ENCODE peak calls at places on chromosome 22, in seven cellular contexts. Z is SJSA1; N is fibroblast of pulmonary artery; P is astrocyte of the cerebellum; V is A549; C is stomach; G is CD8-positive, alpha-beta memory T cell. K is an unnamed sample.
A peak's percentile ranks its signal among the peaks of the same experiment; 100 is the strongest.

GRCh38 chr22:23183107-23183698 is 2.9 kb downstream of the BCR start:
- DNase-seq in N (peak; percentile 64), Z (peak; percentile 69), C (peak; percentile 70), P (peak; percentile 36), V (no peak), G (no peak), K (no peak)

GRCh38 chr22:48520888-48521600 is 1306.6 kb downstream of the BRD1 start:
- DNase-seq in P (no peak), N (no peak), C (no peak), V (no peak), Z (no peak), G (no peak), K (no peak)

GRCh38 chr22:35328472-35328885 is 28.8 kb downstream of the TOM1 start:
- DNase-seq in V (no peak), N (no peak), C (peak; percentile 90), G (no peak), Z (no peak), P (no peak), K (no peak)

GRCh38 chr22:27151407-27151806 is 494.0 kb downstream of the MIAT start:
- DNase-seq in G (no peak), C (no peak), P (no peak), Z (no peak), V (no peak), N (no peak), K (no peak)

GRCh38 chr22:26685601-26686000 is 28.2 kb downstream of the MIAT start:
- DNase-seq in N (no peak), Z (no peak), G (no peak), C (no peak), V (no peak), P (no peak), K (no peak)

GRCh38 chr22:48890693-48891554 is 936.7 kb downstream of the BRD1 start:
- DNase-seq in N (no peak), G (no peak), V (no peak), Z (peak; percentile 16), C (peak; percentile 20), P (no peak), K (no peak)

GRCh38 chr22:48919187-48919590 is 908.5 kb downstream of the BRD1 start:
- DNase-seq in P (no peak), C (peak; percentile 16), G (no peak), V (no peak), Z (no peak), N (no peak), K (no peak)

GRCh38 chr22:48511211-48511610 is 1316.5 kb downstream of the BRD1 start:
- DNase-seq in G (no peak), C (no peak), V (no peak), N (no peak), P (no peak), Z (no peak), K (no peak)

GRCh38 chr22:40432167-40432566 is 61.8 kb downstream of the SGSM3 start:
- DNase-seq in P (no peak), N (no peak), G (no peak), V (no peak), C (no peak), Z (no peak), K (no peak)

GRCh38 chr22:22896601-22897000 is 9.0 kb downstream of the IGLL5 start:
- DNase-seq in G (no peak), C (no peak), P (no peak), N (no peak), Z (no peak), V (no peak), K (no peak)

GRCh38 chr22:31647516-31647915 is 14.5 kb downstream of the PISD start:
- DNase-seq in P (peak; percentile 41), N (peak; percentile 90), V (no peak), C (no peak), G (no peak), Z (no peak), K (no peak)

GRCh38 chr22:45638834-45639746 is 32.5 kb upstream of the ATXN10 start:
- DNase-seq in G (no peak), C (peak; percentile 59), N (peak; percentile 66), P (no peak), Z (peak; percentile 76), V (peak; percentile 90), K (peak; percentile 57)

GRCh38 chr22:48577691-48578090 is 1250.0 kb downstream of the BRD1 start:
- DNase-seq in G (no peak), P (no peak), C (no peak), Z (no peak), V (no peak), N (no peak), K (no peak)

GRCh38 chr22:22030493-22031182 is 48.1 kb upstream of the TOP3B start:
- DNase-seq in N (peak; percentile 8), G (no peak), Z (no peak), V (peak; percentile 2), C (no peak), P (no peak), K (no peak)

GRCh38 chr22:28023036-28023435 is 104.0 kb upstream of the PITPNB start:
- DNase-seq in V (no peak), P (no peak), Z (peak; percentile 35), G (no peak), C (no peak), N (no peak), K (no peak)

GRCh38 chr22:50419116-50419515 is 55.7 kb downstream of the SBF1 start:
- DNase-seq in P (no peak), C (no peak), G (no peak), Z (peak; percentile 39), N (no peak), V (no peak), K (no peak)

GRCh38 chr22:17537155-17537554 is 26.1 kb upstream of the SLC25A18 start:
- DNase-seq in G (no peak), C (no peak), P (no peak), Z (no peak), N (no peak), V (no peak), K (no peak)

GRCh38 chr22:27204280-27204679 is 546.9 kb downstream of the MIAT start:
- DNase-seq in G (no peak), Z (no peak), N (no peak), P (no peak), V (no peak), C (no peak), K (no peak)

GRCh38 chr22:46794491-46794890 is 32.0 kb downstream of the TBC1D22A start:
- DNase-seq in P (no peak), C (no peak), Z (no peak), N (no peak), G (no peak), V (no peak), K (no peak)

GRCh38 chr22:50485221-50486131 is 1.2 kb upstream of the MIOX start:
- DNase-seq in N (no peak), C (peak; percentile 86), P (no peak), Z (no peak), V (no peak), G (no peak), K (no peak)

GRCh38 chr22:46579751-46580449 is 40.3 kb upstream of the GRAMD4 start:
- DNase-seq in Z (no peak), G (no peak), C (no peak), V (no peak), P (no peak), N (no peak), K (no peak)

GRCh38 chr22:24120029-24120428 is 61.3 kb upstream of the SUSD2 start:
- DNase-seq in C (no peak), N (no peak), Z (no peak), P (no peak), G (no peak), V (no peak), K (no peak)

GRCh38 chr22:44439356-44440223 is 58.4 kb downstream of the RTL6 start:
- DNase-seq in P (no peak), V (no peak), G (no peak), Z (no peak), C (no peak), N (no peak), K (no peak)

GRCh38 chr22:47175761-47176359 is 413.4 kb downstream of the TBC1D22A start:
- DNase-seq in N (no peak), V (no peak), G (no peak), P (no peak), C (no peak), Z (peak; percentile 40), K (no peak)

GRCh38 chr22:41449321-41449720 is 2.7 kb upstream of the TOB2 start:
- DNase-seq in P (no peak), V (no peak), Z (no peak), G (no peak), C (no peak), N (no peak), K (no peak)
- H3K4me3 ChIP-seq in P (no peak overlapping the region), V (no peak overlapping the region), Z (no peak overlapping the region), G (no peak overlapping the region), C (peak overlapping the region; percentile 95), N (peak overlapping the region; percentile 49), K (no peak overlapping the region)

GRCh38 chr22:36455571-36456458 is 25.6 kb downstream of the TXN2 start:
- DNase-seq in P (no peak), C (peak; percentile 76), V (no peak), Z (no peak), G (no peak), N (no peak), K (no peak)

GRCh38 chr22:36456459-36456835 is 25.0 kb downstream of the TXN2 start:
- DNase-seq in C (no peak), G (no peak), N (no peak), P (no peak), Z (no peak), V (no peak), K (no peak)

GRCh38 chr22:36453855-36454378 is 27.5 kb downstream of the TXN2 start:
- DNase-seq in V (no peak), Z (no peak), G (no peak), P (no peak), N (no peak), C (no peak), K (no peak)

GRCh38 chr22:36453266-36453607 is 28.2 kb downstream of the TXN2 start:
- DNase-seq in G (no peak), P (no peak), V (no peak), N (no peak), Z (no peak), C (no peak), K (no peak)

GRCh38 chr22:36454916-36455570 is 26.4 kb downstream of the TXN2 start:
- DNase-seq in C (peak; percentile 97), Z (peak; percentile 89), N (peak; percentile 88), V (peak; percentile 73), P (peak; percentile 67), G (peak; percentile 94), K (no peak)
- H3K4me3 ChIP-seq in C (peak overlapping the region; percentile 38), Z (peak overlapping the region; percentile 30), N (peak overlapping the region; percentile 45), V (peak overlapping the region; percentile 47), P (peak overlapping the region; percentile 33), G (peak overlapping the region; percentile 85), K (peak overlapping the region; percentile 63)

GRCh38 chr22:42397332-42398246 is 34.6 kb downstream of the NFAM1 start:
- DNase-seq in V (no peak), G (no peak), N (no peak), C (no peak), Z (no peak), P (no peak), K (no peak)
- H3K4me3 ChIP-seq in V (no peak overlapping the region), G (no peak overlapping the region), N (no peak overlapping the region), C (no peak overlapping the region), Z (no peak overlapping the region), P (no peak overlapping the region), K (no peak overlapping the region)

DNA sequence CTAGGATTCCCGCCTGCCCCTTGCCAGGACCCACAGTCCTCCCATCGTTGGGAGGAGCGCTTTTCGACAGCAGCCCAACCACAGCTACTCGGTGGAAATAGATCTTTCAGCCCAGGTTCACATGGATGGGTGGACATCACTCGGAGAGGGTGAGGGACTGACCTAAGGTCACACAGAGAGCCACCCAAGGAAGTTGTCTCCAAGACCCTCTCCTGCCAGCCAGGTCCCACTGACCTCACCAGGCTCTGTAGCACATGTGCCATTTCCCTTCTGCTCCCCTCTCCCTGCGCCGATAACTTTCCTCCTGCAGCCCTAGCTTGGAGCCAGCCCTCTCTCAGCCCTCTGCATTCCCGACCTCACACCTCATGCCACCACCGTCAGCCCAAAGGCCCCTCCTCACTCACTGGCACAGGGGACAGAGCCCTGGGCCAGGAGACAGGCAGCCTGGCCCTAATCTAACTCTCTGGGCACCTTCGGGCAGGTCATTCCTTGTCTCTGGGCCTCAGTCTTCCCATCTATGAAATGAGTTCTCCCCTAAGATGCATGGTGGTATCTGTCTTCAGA is 4.7 kb downstream of the KCNJ4 start:
- DNase-seq in V (no peak), G (no peak), C (no peak), P (no peak), Z (no peak), N (no peak), K (no peak)
- H3K4me3 ChIP-seq in V (no peak overlapping the region), G (no peak overlapping the region), C (no peak overlapping the region), P (no peak overlapping the region), Z (no peak overlapping the region), N (no peak overlapping the region), K (no peak overlapping the region)